ENCODE peak calls at places on chromosomes 3 and 15, in nine cellular contexts. U is mesothelial cell of epicardium; A is D341Med; X is GM12865; P is naive thymus-derived CD8-positive, alpha-beta T cell; W is caudate nucleus; O is hippocampal formation; E is tibial nerve; F is T-cell. G is an unnamed sample.

GRCh38 chr15:86849563-86849962 is 769.9 kb downstream of the AGBL1 start:
- DNase-seq in U (no peak), A (no peak), X (no peak), P (no peak), W (no peak), O (no peak), E (no peak), F (no peak), G (no peak)

GRCh38 chr3:46979958-46980497 is 562 bp downstream of the NBEAL2 start:
- DNase-seq in U (no peak), A (peak), X (no peak), P (no peak), W (no peak), O (no peak), E (no peak), F (no peak), G (no peak)

GRCh38 chr3:7669641-7670040 is 808.7 kb downstream of the GRM7 start:
- DNase-seq in U (no peak), A (no peak), X (no peak), P (no peak), W (peak), O (no peak), E (no peak), F (no peak), G (peak)

GRCh38 chr15:69081310-69082004 is 67.0 kb downstream of the NOX5 start:
- DNase-seq in U (no peak), A (no peak), X (no peak), P (no peak), W (no peak), O (no peak), E (peak), F (no peak), G (no peak)

GRCh38 chr3:2303567-2303966 is 204.9 kb downstream of the CNTN4 start:
- DNase-seq in U (peak), A (no peak), X (peak), P (no peak), W (no peak), O (no peak), E (no peak), F (no peak), G (no peak)

GRCh38 chr3:350978-351377 is 154.4 kb downstream of the CHL1 start:
- DNase-seq in U (no peak), A (no peak), X (no peak), P (no peak), W (no peak), O (no peak), E (no peak), F (no peak), G (no peak)

GRCh38 chr15:78671626-78672211 is 30.7 kb upstream of the CHRNB4 start:
- DNase-seq in U (no peak), A (peak), X (no peak), P (no peak), W (no peak), O (no peak), E (no peak), F (no peak), G (no peak)

GRCh38 chr15:25408428-25408827 is 30.4 kb downstream of the UBE3A start:
- DNase-seq in U (no peak), A (no peak), X (no peak), P (no peak), W (no peak), O (no peak), E (no peak), F (no peak), G (no peak)

GRCh38 chr3:17023006-17023664 is 138.4 kb downstream of the PLCL2 start:
- DNase-seq in U (no peak), A (no peak), X (peak), P (peak), W (no peak), O (no peak), E (no peak), F (peak), G (no peak)

GRCh38 chr3:135134717-135135116 is 339.7 kb downstream of the EPHB1 start:
- DNase-seq in U (no peak), A (no peak), X (no peak), P (no peak), W (no peak), O (no peak), E (no peak), F (no peak), G (no peak)

GRCh38 chr3:27590437-27591320 is 106.5 kb upstream of the SLC4A7 start:
- DNase-seq in U (no peak), A (no peak), X (no peak), P (no peak), W (no peak), O (no peak), E (peak), F (no peak), G (no peak)

GRCh38 chr3:170909129-170909903 is 879 bp upstream of the EIF5A2 start:
- DNase-seq in U (no peak), A (no peak), X (no peak), P (peak), W (no peak), O (no peak), E (no peak), F (no peak), G (no peak)

GRCh38 chr3:187925326-187925725 is 180.1 kb upstream of the BCL6 start:
- DNase-seq in U (no peak), A (no peak), X (no peak), P (no peak), W (no peak), O (no peak), E (no peak), F (no peak), G (no peak)

GRCh38 chr3:46477145-46477544 is 12.4 kb upstream of the LTF start:
- DNase-seq in U (no peak), A (no peak), X (no peak), P (no peak), W (no peak), O (no peak), E (no peak), F (no peak), G (no peak)

GRCh38 chr3:197122394-197122793 is 92.8 kb upstream of the MELTF start:
- DNase-seq in U (no peak), A (no peak), X (no peak), P (no peak), W (no peak), O (no peak), E (no peak), F (no peak), G (no peak)

GRCh38 chr3:15291589-15292541 is 40.5 kb downstream of the SH3BP5 start:
- DNase-seq in U (no peak), A (no peak), X (peak), P (peak), W (no peak), O (no peak), E (no peak), F (peak), G (no peak)

GRCh38 chr3:45688194-45688881 is 858 bp upstream of the SACM1L start:
- DNase-seq in U (no peak), A (peak), X (peak), P (no peak), W (peak), O (peak), E (no peak), F (no peak), G (peak)

GRCh38 chr3:197136744-197137143 is 107.1 kb upstream of the MELTF start:
- DNase-seq in U (no peak), A (no peak), X (no peak), P (no peak), W (no peak), O (no peak), E (no peak), F (no peak), G (no peak)

GRCh38 chr3:53109190-53109589 is 21.0 kb downstream of the RFT1 start:
- DNase-seq in U (no peak), A (no peak), X (no peak), P (no peak), W (no peak), O (no peak), E (no peak), F (no peak), G (no peak)

GRCh38 chr3:194344012-194344411 is 7.1 kb downstream of the CPN2 start:
- DNase-seq in U (peak), A (peak), X (peak), P (peak), W (peak), O (peak), E (peak), F (peak), G (no peak)